ENCODE peak calls at places on chromosomes 11 and 22, in seven cellular contexts. W is iris pigment epithelial cell; H is mesenchymal stem cell; U is GOT3; O is stimulated activated effector memory CD8-positive, alpha-beta T cell treated with anti-CD3 and anti-CD28 coated beads, Interleukin-12 subunit alpha, Interleukin-12 subunit beta, amount 100 ng/mL, for 72 hours; R is neural crest cell; Q is GM03348. N is an unnamed sample.

GRCh38 chr11:126917531-126918204 is 82.9 kb downstream of the KIRREL3 start:
- DNase-seq in W (peak), H (peak), U (no peak), O (peak), R (no peak), Q (peak), N (no peak)

GRCh38 chr22:41619979-41620645 is 731 bp downstream of the DESI1 start:
- DNase-seq in W (peak), H (peak), U (no peak), O (peak), R (peak), Q (peak), N (no peak)

GRCh38 chr11:9533053-9533452 is 40.4 kb upstream of the WEE1 start:
- DNase-seq in W (no peak), H (no peak), U (no peak), O (no peak), R (no peak), Q (no peak), N (no peak)

GRCh38 chr11:1113405-1114201 is 38.9 kb downstream of the MUC2 start:
- DNase-seq in W (no peak), H (no peak), U (no peak), O (no peak), R (no peak), Q (no peak), N (no peak)

GRCh38 chr11:5021996-5022395 is 24.3 kb upstream of the OR52J3 start:
- DNase-seq in W (no peak), H (no peak), U (no peak), O (no peak), R (no peak), Q (no peak), N (no peak)

GRCh38 chr11:96508861-96509260 is 119.0 kb downstream of the JRKL start:
- DNase-seq in W (no peak), H (no peak), U (no peak), O (no peak), R (no peak), Q (no peak), N (no peak)

GRCh38 chr11:63462126-63462525 is 28.8 kb downstream of the PLAAT5 start:
- DNase-seq in W (no peak), H (no peak), U (no peak), O (no peak), R (no peak), Q (no peak), N (no peak)

GRCh38 chr11:82864268-82864667 is 36.0 kb downstream of the PRCP start:
- DNase-seq in W (peak), H (peak), U (no peak), O (no peak), R (peak), Q (peak), N (no peak)

GRCh38 chr11:134386945-134387344 is 25.1 kb downstream of the B3GAT1 start:
- DNase-seq in W (no peak), H (no peak), U (no peak), O (no peak), R (no peak), Q (no peak), N (no peak)

GRCh38 chr11:16293204-16293681 is 63.1 kb downstream of the SOX6 start:
- DNase-seq in W (peak), H (peak), U (no peak), O (no peak), R (no peak), Q (no peak), N (no peak)

GRCh38 chr11:337711-338110 is 17.1 kb upstream of the IFITM3 start:
- DNase-seq in W (no peak), H (no peak), U (no peak), O (no peak), R (no peak), Q (no peak), N (no peak)

GRCh38 chr11:71178076-71178475 is 74.3 kb downstream of the SHANK2 start:
- DNase-seq in W (no peak), H (peak), U (no peak), O (no peak), R (no peak), Q (no peak), N (no peak)

GRCh38 chr11:109423114-109423859 is 1.3 kb downstream of the C11orf87 start:
- DNase-seq in W (peak), H (peak), U (no peak), O (no peak), R (peak), Q (peak), N (peak)

GRCh38 chr11:5992604-5993251 is 5.9 kb upstream of the OR52L1 start:
- DNase-seq in W (peak), H (peak), U (no peak), O (no peak), R (no peak), Q (peak), N (no peak)

GRCh38 chr11:72278911-72279310 is 34.9 kb upstream of the PHOX2A start:
- DNase-seq in W (peak), H (peak), U (no peak), O (no peak), R (no peak), Q (no peak), N (no peak)

GRCh38 chr11:91700854-91701253 is 523.8 kb upstream of the FAT3 start:
- DNase-seq in W (no peak), H (no peak), U (no peak), O (no peak), R (no peak), Q (no peak), N (no peak)

GRCh38 chr11:78562398-78562797 is 12.3 kb downstream of the NARS2 start:
- DNase-seq in W (peak), H (peak), U (no peak), O (no peak), R (no peak), Q (peak), N (no peak)

GRCh38 chr11:121482231-121483129 is 29.7 kb upstream of the SORL1-AS1 start:
- DNase-seq in W (no peak), H (no peak), U (no peak), O (peak), R (no peak), Q (peak), N (no peak)

GRCh38 chr11:83046626-83047172 is 25.0 kb downstream of the RAB30 start:
- DNase-seq in W (peak), H (no peak), U (no peak), O (no peak), R (no peak), Q (no peak), N (no peak)

GRCh38 chr11:36478700-36479329 is 31.3 kb downstream of the TRAF6 start:
- DNase-seq in W (peak), H (peak), U (no peak), O (no peak), R (peak), Q (peak), N (no peak)

GRCh38 chr11:72135891-72136676 is 559 bp downstream of the FOLR3 start:
- DNase-seq in W (peak), H (no peak), U (no peak), O (no peak), R (no peak), Q (no peak), N (no peak)

GRCh38 chr11:132576706-132577105 is 955.6 kb downstream of the OPCML start:
- DNase-seq in W (peak), H (peak), U (no peak), O (no peak), R (no peak), Q (peak), N (no peak)

GRCh38 chr11:120225372-120225909 is 14.5 kb upstream of the POU2F3 start:
- DNase-seq in W (no peak), H (no peak), U (no peak), O (no peak), R (no peak), Q (no peak), N (no peak)

GRCh38 chr11:34977039-34977906 is 60.9 kb downstream of the PDHX start:
- DNase-seq in W (peak), H (peak), U (no peak), O (no peak), R (no peak), Q (peak), N (no peak)

GRCh38 chr11:114154271-114155047 is 94.9 kb downstream of the ZBTB16 start:
- DNase-seq in W (peak), H (peak), U (no peak), O (no peak), R (no peak), Q (peak), N (no peak)

GRCh38 chr11:78066471-78066870 is 2.8 kb downstream of the THRSP start:
- DNase-seq in W (no peak), H (no peak), U (no peak), O (no peak), R (no peak), Q (no peak), N (no peak)

GRCh38 chr11:124204008-124204407 is 20.9 kb downstream of the OR10D3 start:
- DNase-seq in W (no peak), H (no peak), U (no peak), O (no peak), R (no peak), Q (no peak), N (no peak)

GRCh38 chr11:80096736-80097135 is 655.9 kb upstream of the TENM4 start:
- DNase-seq in W (peak), H (peak), U (no peak), O (no peak), R (no peak), Q (peak), N (no peak)

GRCh38 chr11:108751444-108751843 is 86.6 kb downstream of the DDX10 start:
- DNase-seq in W (no peak), H (no peak), U (no peak), O (no peak), R (no peak), Q (no peak), N (no peak)